ENCODE peak calls at places on chromosome 10, in five cellular contexts. S is SK-MEL-5, W is GOT3, G is skeletal muscle cell, U is H54. X is an unnamed sample.

GRCh38 chr10:89301231-89301630 is 615 bp upstream of the IFIT2 start:
- DNase-seq in W (no peak), S (no peak), U (no peak), G (no peak), X (no peak)

GRCh38 chr10:31001740-31002139 is 29.9 kb downstream of the ZNF438 start:
- DNase-seq in S (no peak), W (no peak), G (no peak), U (no peak), X (no peak)

GRCh38 chr10:72340510-72340895 is 14.2 kb downstream of the DNAJB12 start:
- DNase-seq in U (peak), S (peak), W (no peak), G (no peak), X (no peak)

GRCh38 chr10:109952526-109952925 is 29.2 kb upstream of the XPNPEP1 start:
- DNase-seq in G (no peak), W (no peak), S (no peak), U (no peak), X (no peak)

GRCh38 chr10:74825371-74826141 is 844 bp upstream of the KAT6B start:
- DNase-seq in S (peak), U (peak), G (peak), W (peak), X (no peak)

GRCh38 chr10:69333205-69333604 is 54.9 kb downstream of the HK1 start:
- DNase-seq in U (no peak), G (no peak), W (no peak), S (no peak), X (peak)

GRCh38 chr10:122310311-122311050 is 39.4 kb downstream of the BTBD16 start:
- DNase-seq in U (no peak), S (no peak), W (no peak), G (no peak), X (no peak)

GRCh38 chr10:55183993-55184392 is 383.0 kb upstream of the PCDH15 start:
- DNase-seq in G (no peak), U (no peak), S (peak), W (no peak), X (no peak)

GRCh38 chr10:52566471-52567246 is 205.9 kb downstream of the MBL2 start:
- DNase-seq in W (no peak), S (peak), U (peak), G (peak), X (no peak)

GRCh38 chr10:42177077-42177792 is 461.1 kb downstream of the ZNF33B start:
- DNase-seq in G (no peak), U (no peak), S (no peak), W (no peak), X (no peak)

GRCh38 chr10:7819126-7819470 is 793 bp downstream of the TAF3 start:
- DNase-seq in G (peak), U (no peak), S (peak), W (no peak), X (no peak)

GRCh38 chr10:121092341-121093099 is 241.4 kb downstream of the WDR11 start:
- DNase-seq in G (no peak), U (no peak), S (no peak), W (no peak), X (no peak)

GRCh38 chr10:86693721-86694369 is 25.5 kb downstream of the LDB3 start:
- DNase-seq in G (no peak), W (no peak), S (peak), U (no peak), X (no peak)

GRCh38 chr10:98262571-98262970 is 5.4 kb downstream of the LOXL4 start:
- DNase-seq in W (no peak), U (peak), G (no peak), S (peak), X (peak)

GRCh38 chr10:11616021-11616420 is 4.6 kb upstream of the USP6NL start:
- DNase-seq in S (no peak), W (no peak), G (no peak), U (no peak), X (no peak)

GRCh38 chr10:30392564-30392990 is 41.4 kb upstream of the MAP3K8 start:
- DNase-seq in G (no peak), W (peak), U (peak), S (peak), X (no peak)

GRCh38 chr10:118721005-118721876 is 33.5 kb downstream of the CACUL1 start:
- DNase-seq in S (peak), U (peak), G (no peak), W (no peak), X (no peak)

GRCh38 chr10:26743091-26743490 is 45.6 kb downstream of the PDSS1 start:
- DNase-seq in G (no peak), W (no peak), U (no peak), S (no peak), X (no peak)

GRCh38 chr10:108208038-108208437 is 1043.5 kb upstream of the SORCS1 start:
- DNase-seq in W (no peak), G (no peak), S (no peak), U (no peak), X (no peak)

GRCh38 chr10:21437770-21438382 is 87.6 kb downstream of the SKIDA1 start:
- DNase-seq in U (no peak), S (no peak), G (no peak), W (no peak), X (peak)

GRCh38 chr10:59346321-59346720 is 16.0 kb downstream of the FAM13C start:
- DNase-seq in U (no peak), W (no peak), G (no peak), S (no peak), X (no peak)

GRCh38 chr10:90920986-90921643 is at the start of gene ANKRD1:
- DNase-seq in S (no peak), W (no peak), G (peak), U (peak), X (no peak)

GRCh38 chr10:32054087-32054486 is 2.1 kb downstream of the KIF5B start:
- DNase-seq in S (peak), U (no peak), W (no peak), G (no peak), X (no peak)

GRCh38 chr10:33418309-33418708 is 83.8 kb upstream of the NRP1 start:
- DNase-seq in U (no peak), W (no peak), S (no peak), G (no peak), X (no peak)

GRCh38 chr10:114491419-114491818 is 87.1 kb upstream of the AFAP1L2 start:
- DNase-seq in U (no peak), W (no peak), S (no peak), G (no peak), X (no peak)

GRCh38 chr10:22002531-22003110 is 909 bp downstream of the DNAJC1 start:
- DNase-seq in W (no peak), S (no peak), G (peak), U (no peak), X (no peak)

GRCh38 chr10:103870503-103870902 is 15.1 kb upstream of the SH3PXD2A start:
- DNase-seq in S (no peak), G (no peak), W (no peak), U (no peak), X (no peak)

GRCh38 chr10:31204090-31204489 is 114.9 kb upstream of the ZEB1 start:
- DNase-seq in W (no peak), U (no peak), S (no peak), G (peak), X (no peak)

GRCh38 chr10:132641966-132642731 is 104.6 kb downstream of the INPP5A start:
- DNase-seq in G (no peak), S (no peak), U (no peak), W (no peak), X (peak)

GRCh38 chr10:70803768-70804423 is 11.9 kb upstream of the SGPL1 start:
- DNase-seq in W (no peak), G (no peak), S (no peak), U (no peak), X (no peak)

GRCh38 chr10:13276749-13277394 is 23.0 kb downstream of the PHYH start:
- DNase-seq in S (peak), U (no peak), W (no peak), G (no peak), X (no peak)